ENCODE peak calls at places on chromosomes 11 and 22, in five cellular contexts. I is H1, G is HepG2, V is HCT116, A is K562. L is an unnamed sample.

GRCh38 chr11:12377824-12378593 is 638 bp downstream of the PARVA start:
- DNase-seq in I (peak; percentile 86), V (peak; percentile 75), G (peak; percentile 62), A (no peak), L (peak; percentile 48)

GRCh38 chr11:62614275-62614674 is 1.2 kb downstream of the ROM1 start:
- DNase-seq in V (no peak), G (peak; percentile 35), A (peak; percentile 58), I (no peak), L (no peak)

GRCh38 chr22:46661221-46661851 is 41.1 kb downstream of the GRAMD4 start:
- DNase-seq in A (no peak), V (peak; percentile 62), G (no peak), I (no peak), L (no peak)

GRCh38 chr11:18578975-18579598 is 9.4 kb downstream of the UEVLD start:
- DNase-seq in V (no peak), A (peak; percentile 20), I (no peak), G (peak; percentile 93), L (no peak)

GRCh38 chr11:44622721-44623258 is 57.3 kb downstream of the CD82 start:
- DNase-seq in G (no peak), I (peak; percentile 34), A (no peak), V (no peak), L (no peak)

GRCh38 chr11:116062129-116062525 is 557.9 kb upstream of the CADM1 start:
- DNase-seq in I (no peak), V (no peak), A (no peak), G (no peak), L (no peak)

GRCh38 chr22:37345863-37346514 is 63.7 kb downstream of the CYTH4 start:
- DNase-seq in V (no peak), I (no peak), A (no peak), G (no peak), L (no peak)

GRCh38 chr22:31861226-31861840 is 83.0 kb upstream of the YWHAH start:
- DNase-seq in I (no peak), G (no peak), V (no peak), A (no peak), L (no peak)

GRCh38 chr11:95067042-95067827 is 516 bp downstream of the SRSF8 start:
- DNase-seq in A (peak; percentile 71), G (peak; percentile 57), I (peak; percentile 83), V (no peak), L (peak; percentile 48)

GRCh38 chr11:45229401-45229800 is 56.7 kb downstream of the SYT13 start:
- DNase-seq in A (no peak), I (no peak), G (no peak), V (no peak), L (no peak)

GRCh38 chr11:64711138-64711943 is 11.7 kb downstream of the NRXN2 start:
- DNase-seq in I (peak; percentile 90), V (no peak), A (no peak), G (no peak), L (no peak)

GRCh38 chr11:64713031-64713780 is 9.8 kb downstream of the NRXN2 start:
- DNase-seq in G (no peak), I (no peak), V (no peak), A (no peak), L (no peak)

GRCh38 chr11:64712430-64713030 is 10.5 kb downstream of the NRXN2 start:
- DNase-seq in A (peak; percentile 82), I (no peak), V (no peak), G (no peak), L (no peak)

GRCh38 chr11:64710418-64711137 is 12.4 kb downstream of the NRXN2 start:
- DNase-seq in V (no peak), I (no peak), G (no peak), A (no peak), L (no peak)

GRCh38 chr11:64711944-64712306 is 11.1 kb downstream of the NRXN2 start:
- DNase-seq in V (no peak), A (no peak), I (no peak), G (no peak), L (no peak)
- TF ChIP-seq ZNF274 in V (no peak), A (no peak), I (no peak), G (no peak), L (no peak)

GRCh38 chr11:66473167-66473566 is 6.5 kb downstream of the PELI3 start:
- DNase-seq in V (no peak), A (no peak), G (no peak), I (peak; percentile 37), L (no peak)
- TF ChIP-seq ZNF274 in V (no peak), A (no peak), G (no peak), I (no peak), L (no peak)

DNA sequence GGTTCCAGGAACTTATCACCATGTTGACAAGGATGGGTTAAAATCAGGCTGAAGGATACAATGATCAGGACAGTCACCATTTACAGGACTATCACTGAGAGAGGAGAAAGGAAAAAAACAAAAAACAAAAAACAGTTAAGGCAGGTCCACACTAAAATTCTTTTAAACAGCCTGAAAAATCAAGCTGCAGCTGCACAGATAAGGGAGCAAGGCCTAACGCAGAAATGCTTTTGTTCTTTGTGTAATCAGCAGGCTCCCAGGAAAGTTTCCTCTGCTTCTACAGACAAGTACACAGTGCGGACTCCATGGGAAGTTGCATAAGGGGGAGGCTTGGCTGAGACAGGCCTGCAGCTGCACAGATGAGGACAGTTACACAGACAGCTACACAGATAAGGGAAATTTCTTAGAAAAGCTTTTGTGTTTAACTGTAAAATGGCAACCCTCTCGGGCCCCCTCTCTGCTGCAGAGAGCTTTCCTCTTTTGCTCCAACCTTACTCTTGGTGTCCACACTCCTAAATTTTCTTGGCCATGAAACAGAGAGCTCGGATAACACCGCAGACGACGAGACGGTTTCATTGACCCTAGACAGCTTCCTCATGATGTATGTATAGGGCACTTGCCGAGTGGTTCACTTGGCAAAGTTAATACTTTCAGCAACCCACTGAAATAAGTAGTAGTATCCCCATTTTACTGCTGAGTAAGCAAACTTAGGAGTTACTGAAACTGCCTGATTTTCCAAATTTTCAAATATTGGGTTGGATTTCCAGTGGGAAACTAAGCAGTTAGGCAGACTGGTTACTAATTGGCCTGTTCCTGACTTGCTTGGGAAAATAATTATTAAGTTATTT is 45.5 kb downstream of the PIWIL3 start:
- DNase-seq in I (no peak), G (peak; percentile 92), V (no peak), A (peak; percentile 87), L (no peak)
- TF ChIP-seq ZNF274 in I (no peak), G (no peak), V (no peak), A (peak; percentile 85), L (no peak)

DNA sequence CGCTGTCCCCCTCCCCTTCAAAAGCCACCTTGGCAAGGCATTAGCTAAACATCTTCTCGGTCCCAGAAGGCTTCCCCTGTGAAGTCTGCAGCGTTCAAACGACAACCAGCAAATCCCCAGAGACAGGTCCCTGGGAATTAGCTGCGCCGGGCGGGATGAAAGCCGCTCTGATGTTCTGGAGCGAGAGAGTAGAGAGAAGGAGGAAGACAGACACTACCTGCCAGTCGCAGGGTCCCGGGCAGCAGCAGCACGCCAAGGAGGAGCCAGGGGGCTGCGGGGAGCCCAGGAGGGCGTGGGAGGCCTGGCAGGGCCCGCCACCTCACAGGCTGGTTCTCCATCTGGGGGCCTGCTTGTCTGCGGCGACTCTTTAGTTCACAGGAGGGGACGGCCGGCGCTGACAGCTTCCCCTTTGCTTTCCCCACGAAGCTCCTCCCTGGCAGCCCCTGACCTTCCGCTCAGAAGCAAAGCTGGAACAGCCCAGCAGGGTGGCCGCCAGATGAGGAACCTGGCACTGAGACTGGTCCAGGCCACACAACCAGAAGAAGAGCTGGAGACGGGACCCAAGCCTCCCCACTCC is at the start of gene NFAM1:
- DNase-seq in V (no peak), I (no peak), A (no peak), G (no peak), L (no peak)
- TF ChIP-seq ZNF274 in V (no peak), I (no peak), A (no peak), G (no peak), L (no peak)

GRCh38 chr11:3093281-3094191 is 36.3 kb upstream of the CARS1 start:
- DNase-seq in I (no peak), A (no peak), V (no peak), G (peak; percentile 21), L (no peak)

GRCh38 chr11:3091081-3091845 is 34.0 kb upstream of the CARS1 start:
- DNase-seq in V (no peak), I (no peak), A (no peak), G (no peak), L (no peak)

GRCh38 chr11:3090096-3090901 is 33.1 kb upstream of the CARS1 start:
- DNase-seq in I (no peak), G (no peak), V (no peak), A (no peak), L (no peak)

GRCh38 chr11:3092603-3093141 is 35.4 kb upstream of the CARS1 start:
- DNase-seq in I (peak; percentile 43), V (no peak), A (no peak), G (no peak), L (no peak)

DNA sequence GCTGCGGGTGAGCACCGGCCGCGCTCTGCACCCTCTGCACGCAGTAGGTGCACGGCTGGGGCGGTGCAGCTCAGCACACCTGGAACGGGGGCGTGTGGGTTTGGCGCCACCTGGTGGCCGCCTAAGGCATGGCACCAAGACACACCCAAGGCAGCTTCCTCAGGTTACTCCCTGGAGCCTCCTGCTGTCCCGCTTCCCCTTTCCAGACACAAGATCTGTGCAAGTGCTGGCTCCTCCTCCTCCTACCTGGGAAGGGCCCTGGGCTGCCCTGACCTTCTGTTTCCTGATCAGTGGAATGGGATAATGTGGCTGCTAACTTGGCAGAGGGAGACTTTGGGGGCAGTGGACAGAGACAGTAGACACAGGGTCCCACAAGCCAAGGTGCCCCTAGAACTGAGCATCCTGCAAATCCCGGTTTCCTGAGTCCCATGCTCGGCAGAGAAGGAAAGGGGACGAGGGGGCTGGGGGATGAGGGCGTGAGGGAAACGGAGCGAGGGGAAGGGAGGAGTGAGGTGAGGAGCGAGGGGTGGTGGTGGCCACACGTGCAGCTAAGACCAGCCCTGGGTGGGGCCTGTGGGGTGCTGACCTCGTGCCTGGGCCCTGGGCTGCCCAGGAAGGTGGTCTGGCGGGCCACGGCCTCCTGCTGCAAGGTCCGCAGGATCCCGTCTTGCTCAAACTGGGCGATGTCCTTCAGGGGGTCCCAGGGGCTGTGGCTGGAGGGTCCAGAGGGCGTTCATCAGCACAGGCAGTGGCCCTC is 34.8 kb upstream of the CARS1 start:
- DNase-seq in V (peak; percentile 67), I (peak; percentile 98), G (peak; percentile 56), A (peak; percentile 88), L (peak; percentile 83)
- TF ChIP-seq ZNF274 in V (no peak), I (no peak), G (peak; percentile 21), A (no peak), L (no peak)

L was measured in NT2/D1.